ENCODE peak calls at places on chromosome 16, in five cellular contexts. N, S, Z, A and F are unnamed samples. For H3K36me3 and H3K9me3, the result is how much of the 10 kb centered on the place peaks cover.

GRCh38 chr16:27253526-27253930 is 15.0 kb downstream of the NSMCE1 start:
- DNase-seq in Z (no peak), N (no peak), S (no peak), A (peak), F (no peak)

GRCh38 chr16:48499822-48500440 is 110.0 kb downstream of the N4BP1 start:
- DNase-seq in A (peak), Z (peak), N (no peak), S (peak), F (no peak)

GRCh38 chr16:77881355-77882003 is 93.1 kb downstream of the VAT1L start:
- DNase-seq in S (no peak), Z (no peak), A (no peak), N (no peak), F (no peak)

GRCh38 chr16:87044031-87044380 is 273.2 kb downstream of the C16orf95 start:
- DNase-seq in Z (no peak), N (no peak), S (no peak), A (no peak), F (no peak)

GRCh38 chr16:86913886-86914285 is 335.5 kb downstream of the FOXL1 start:
- DNase-seq in A (no peak), S (no peak), N (no peak), Z (no peak), F (no peak)

GRCh38 chr16:15401972-15402371 is 6.4 kb downstream of the MPV17L start:
- DNase-seq in Z (no peak), S (no peak), A (no peak), N (no peak), F (no peak)

GRCh38 chr16:30395992-30396560 is 856 bp downstream of the ZNF48 start:
- DNase-seq in A (no peak), Z (no peak), S (no peak), N (no peak), F (no peak)

GRCh38 chr16:87897563-87898505 is 28.5 kb upstream of the SLC7A5 start:
- DNase-seq in A (no peak), S (no peak), N (no peak), Z (no peak), F (no peak)

GRCh38 chr16:2761472-2761871 is 9.0 kb downstream of the SRRM2 start:
- DNase-seq in A (no peak), N (no peak), S (no peak), Z (no peak), F (no peak)

GRCh38 chr16:2762711-2763110 is 10.3 kb downstream of the SRRM2 start:
- DNase-seq in A (no peak), Z (no peak), N (no peak), S (no peak), F (no peak)

GRCh38 chr16:2761886-2762583 is 9.6 kb downstream of the SRRM2 start:
- DNase-seq in S (no peak), N (no peak), A (no peak), Z (no peak), F (no peak)

GRCh38 chr16:2764718-2765117 is 12.3 kb downstream of the SRRM2 start:
- DNase-seq in A (no peak), S (no peak), N (no peak), Z (no peak), F (no peak)

GRCh38 chr16:2763173-2763572 is 10.7 kb downstream of the SRRM2 start:
- DNase-seq in A (no peak), N (no peak), S (no peak), Z (no peak), F (no peak)
- H3K36me3 ChIP-seq in A (half or more), N (half or more), S (under half), Z (under half), F (under half)

DNA sequence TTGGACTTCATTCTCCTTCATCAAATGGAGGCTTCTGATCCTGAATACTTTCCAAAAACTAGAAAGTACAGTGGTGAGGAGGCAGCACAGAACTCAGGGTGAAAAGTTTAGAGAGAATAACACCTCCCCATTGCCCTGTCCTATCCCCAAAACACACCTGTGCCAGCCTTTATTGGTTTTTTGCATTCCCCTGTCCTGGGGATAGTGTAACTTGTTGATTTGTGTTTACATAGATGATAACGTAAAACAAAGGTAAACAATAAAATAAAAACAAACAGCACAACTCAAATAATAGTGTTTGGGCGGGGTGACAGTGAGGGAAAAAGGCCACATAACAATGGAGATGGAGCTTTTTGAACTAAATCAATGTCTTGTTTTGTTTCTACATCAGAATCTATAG is 1917.7 kb downstream of the TP53TG3F start:
- DNase-seq in A (no peak), S (no peak), Z (no peak), N (no peak), F (no peak)
- H3K9me3 ChIP-seq in A (under half), S (under half), Z (under half), N (under half), F (under half)

GRCh38 chr16:2288701-2289100 is 20.8 kb upstream of the RNPS1 start:
- DNase-seq in S (no peak), N (no peak), A (no peak), Z (no peak), F (no peak)

GRCh38 chr16:2285731-2286191 is 17.8 kb upstream of the RNPS1 start:
- DNase-seq in N (no peak), Z (no peak), A (no peak), S (no peak), F (no peak)

GRCh38 chr16:2287916-2288547 is 20.1 kb upstream of the RNPS1 start:
- DNase-seq in A (no peak), S (no peak), N (no peak), Z (no peak), F (no peak)

GRCh38 chr16:2284797-2285576 is 17.1 kb upstream of the RNPS1 start:
- DNase-seq in Z (no peak), A (no peak), S (no peak), N (no peak), F (no peak)

GRCh38 chr16:2286550-2286949 is 18.6 kb upstream of the RNPS1 start:
- DNase-seq in S (no peak), A (no peak), N (no peak), Z (no peak), F (no peak)
- H3K36me3 ChIP-seq in S (under half), A (under half), N (under half), Z (under half), F (under half)

DNA sequence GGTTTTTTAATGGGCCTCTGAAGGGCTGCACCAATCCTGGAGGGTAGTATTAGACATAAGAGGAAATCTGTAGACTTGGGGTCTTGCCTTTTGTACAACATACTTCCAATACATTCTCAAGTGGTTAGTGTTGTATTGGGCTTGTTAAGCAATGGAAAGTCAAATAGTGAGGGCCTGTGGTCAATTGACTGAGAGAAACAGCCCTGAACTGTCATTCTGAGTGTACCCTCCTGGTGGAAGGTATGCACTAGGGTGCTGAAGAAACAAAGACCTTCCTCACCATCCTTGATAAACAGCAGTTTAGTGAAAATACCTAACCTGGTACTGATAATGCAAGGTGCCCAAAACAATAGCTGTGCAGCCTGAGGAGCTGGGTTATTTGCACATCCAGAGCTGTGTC is 22.2 kb downstream of the OR2C1 start:
- DNase-seq in S (no peak), Z (no peak), A (no peak), N (no peak), F (no peak)
- H3K9me3 ChIP-seq in S (half or more), Z (under half), A (half or more), N (under half), F (half or more)